ENCODE peak calls at places on chromosome 20, in four cellular contexts. V, Y, S and G are unnamed samples.

GRCh38 chr20:44388466-44389023 is 33.0 kb downstream of the HNF4A start:
- DNase-seq in Y (peak), S (peak), V (peak), G (peak)

GRCh38 chr20:9323622-9324021 is 190.8 kb upstream of the LAMP5 start:
- DNase-seq in S (no peak), Y (no peak), V (no peak), G (no peak)

GRCh38 chr20:63191400-63191799 is 24.5 kb downstream of the YTHDF1 start:
- DNase-seq in V (no peak), Y (no peak), S (no peak), G (no peak)

GRCh38 chr20:62716198-62716940 is 7.7 kb downstream of the NTSR1 start:
- DNase-seq in Y (no peak), V (no peak), S (peak), G (no peak)

GRCh38 chr20:9985773-9986172 is 49.0 kb upstream of the ANKEF1 start:
- DNase-seq in V (no peak), S (no peak), Y (no peak), G (no peak)

GRCh38 chr20:14384411-14384810 is 47.0 kb upstream of the FLRT3 start:
- DNase-seq in Y (no peak), V (no peak), S (no peak), G (no peak)

GRCh38 chr20:56504373-56505005 is 20.1 kb upstream of the FAM209A start:
- DNase-seq in Y (no peak), S (no peak), V (no peak), G (no peak)

GRCh38 chr20:62239278-62239879 is 1.1 kb downstream of the OSBPL2 start:
- DNase-seq in S (no peak), V (no peak), Y (no peak), G (no peak)

GRCh38 chr20:51749674-51750036 is 18.5 kb downstream of the ATP9A start:
- DNase-seq in Y (no peak), V (no peak), S (no peak), G (no peak)

GRCh38 chr20:36975085-36975829 is 23.7 kb upstream of the SAMHD1 start:
- DNase-seq in S (peak), Y (no peak), V (no peak), G (no peak)

GRCh38 chr20:3092611-3093379 is 8.3 kb upstream of the AVP start:
- DNase-seq in V (no peak), S (peak), Y (no peak), G (no peak)

GRCh38 chr20:7855545-7855944 is 84.7 kb downstream of the HAO1 start:
- DNase-seq in V (no peak), Y (no peak), S (no peak), G (no peak)

GRCh38 chr20:8447262-8448120 is 315.4 kb downstream of the PLCB1 start:
- DNase-seq in Y (no peak), S (no peak), V (no peak), G (no peak)

GRCh38 chr20:31758521-31758920 is 19.4 kb downstream of the TPX2 start:
- DNase-seq in Y (no peak), V (no peak), S (no peak), G (no peak)

GRCh38 chr20:41300906-41301305 is 16.6 kb downstream of the ZHX3 start:
- DNase-seq in S (no peak), V (no peak), Y (no peak), G (no peak)

GRCh38 chr20:37298190-37298939 is 8.9 kb downstream of the MANBAL start:
- DNase-seq in S (no peak), Y (no peak), V (no peak), G (no peak)

GRCh38 chr20:59063358-59064213 is 21.0 kb upstream of the PRELID3B start:
- DNase-seq in Y (no peak), V (no peak), S (no peak), G (peak)

GRCh38 chr20:35618372-35619131 is 2.9 kb downstream of the SPAG4 start:
- DNase-seq in V (peak), Y (no peak), S (no peak), G (no peak)

GRCh38 chr20:43490038-43490437 is 17.5 kb upstream of the L3MBTL1 start:
- DNase-seq in Y (no peak), V (no peak), S (no peak), G (no peak)

GRCh38 chr20:20360464-20360863 is 7.4 kb upstream of the INSM1 start:
- DNase-seq in S (no peak), Y (no peak), V (no peak), G (no peak)

GRCh38 chr20:5410450-5410849 is 93.7 kb upstream of the PROKR2 start:
- DNase-seq in V (no peak), Y (no peak), S (no peak), G (no peak)

GRCh38 chr20:36483919-36484808 is 57.2 kb upstream of the MYL9 start:
- DNase-seq in S (no peak), Y (peak), V (no peak), G (no peak)

GRCh38 chr20:33437141-33437911 is 6.2 kb downstream of the SNTA1 start:
- DNase-seq in V (peak), S (no peak), Y (peak), G (peak)
- H3K27ac ChIP-seq in V (peak), S (no peak), Y (peak), G (peak)

GRCh38 chr20:17964632-17965031 is 4.0 kb downstream of the SNX5 start:
- DNase-seq in S (no peak), Y (no peak), V (no peak), G (no peak)
- H3K27ac ChIP-seq in S (no peak), Y (peak), V (peak), G (no peak)

DNA sequence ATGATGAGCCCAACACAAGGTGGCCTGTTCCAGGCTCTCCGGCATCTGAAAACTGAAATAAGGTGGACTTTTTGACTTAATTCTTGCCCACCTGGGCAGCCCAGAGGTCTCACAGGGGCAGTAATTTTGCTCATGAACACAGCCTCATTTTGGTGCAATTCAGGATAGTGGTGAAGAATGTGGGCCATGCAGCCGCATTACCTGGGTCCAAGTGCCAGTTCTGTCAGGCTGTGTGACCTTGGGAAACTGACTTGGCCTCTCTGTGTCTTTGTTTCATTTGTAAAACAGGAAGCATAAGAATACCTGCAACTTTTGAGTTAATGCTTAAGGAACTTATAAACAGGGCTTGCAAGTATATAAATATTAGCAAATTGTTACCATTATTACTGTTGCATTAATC is 5.6 kb downstream of the PREX1 start:
- DNase-seq in V (no peak), Y (no peak), S (no peak), G (no peak)
- H3K27ac ChIP-seq in V (no peak), Y (no peak), S (peak), G (no peak)

GRCh38 chr20:57704245-57704644 is 5.6 kb downstream of the PMEPA1 start:
- DNase-seq in Y (peak), V (no peak), S (no peak), G (no peak)
- H3K27ac ChIP-seq in Y (no peak), V (peak), S (no peak), G (no peak)